ENCODE peak calls at places on chromosomes 4 and X, in five cellular contexts. One of them, this sample, is unnamed.

GRCh38 chrX:112731793-112732192 is 52.1 kb upstream of the LHFPL1 start:
- DNase-seq in C1 segment of cervical spinal cord: no peak
- DNase-seq in GM12865: peak
- DNase-seq in CD4-positive, alpha-beta T cell: no peak
- DNase-seq in mucosa of gallbladder: no peak
- DNase-seq in this sample: no peak

GRCh38 chr4:94995684-94996394 is 238.1 kb downstream of the BMPR1B start:
- DNase-seq in C1 segment of cervical spinal cord: peak
- DNase-seq in mucosa of gallbladder: peak
- DNase-seq in GM12865: no peak
- DNase-seq in CD4-positive, alpha-beta T cell: no peak
- DNase-seq in this sample: no peak

GRCh38 chr4:123585111-123585510 is 188.5 kb downstream of the SPRY1 start:
- DNase-seq in GM12865: no peak
- DNase-seq in CD4-positive, alpha-beta T cell: no peak
- DNase-seq in mucosa of gallbladder: no peak
- DNase-seq in C1 segment of cervical spinal cord: no peak
- DNase-seq in this sample: no peak

GRCh38 chr4:76016383-76016782 is 6.9 kb downstream of the CXCL10 start:
- DNase-seq in mucosa of gallbladder: no peak
- DNase-seq in GM12865: peak
- DNase-seq in CD4-positive, alpha-beta T cell: no peak
- DNase-seq in C1 segment of cervical spinal cord: no peak
- DNase-seq in this sample: no peak

GRCh38 chr4:170853422-170854021 is 763.8 kb upstream of the AADAT start:
- DNase-seq in C1 segment of cervical spinal cord: no peak
- DNase-seq in CD4-positive, alpha-beta T cell: no peak
- DNase-seq in GM12865: peak
- DNase-seq in mucosa of gallbladder: peak
- DNase-seq in this sample: no peak

GRCh38 chr4:17493629-17494028 is 18.3 kb downstream of the QDPR start:
- DNase-seq in C1 segment of cervical spinal cord: no peak
- DNase-seq in mucosa of gallbladder: no peak
- DNase-seq in CD4-positive, alpha-beta T cell: no peak
- DNase-seq in GM12865: no peak
- DNase-seq in this sample: no peak

GRCh38 chr4:114519368-114519767 is 79.2 kb upstream of the UGT8 start:
- DNase-seq in GM12865: no peak
- DNase-seq in C1 segment of cervical spinal cord: no peak
- DNase-seq in mucosa of gallbladder: no peak
- DNase-seq in CD4-positive, alpha-beta T cell: no peak
- DNase-seq in this sample: no peak

GRCh38 chrX:82134378-82134777 is 932.5 kb downstream of the SH3BGRL start:
- DNase-seq in mucosa of gallbladder: no peak
- DNase-seq in GM12865: no peak
- DNase-seq in C1 segment of cervical spinal cord: no peak
- DNase-seq in CD4-positive, alpha-beta T cell: no peak
- DNase-seq in this sample: no peak

GRCh38 chr4:33715996-33716395 is 2528.3 kb downstream of the ARAP2 start:
- DNase-seq in mucosa of gallbladder: no peak
- DNase-seq in CD4-positive, alpha-beta T cell: no peak
- DNase-seq in C1 segment of cervical spinal cord: no peak
- DNase-seq in GM12865: no peak
- DNase-seq in this sample: no peak

GRCh38 chrX:65993915-65994460 is 45.9 kb downstream of the VSIG4 start:
- DNase-seq in mucosa of gallbladder: no peak
- DNase-seq in CD4-positive, alpha-beta T cell: no peak
- DNase-seq in C1 segment of cervical spinal cord: no peak
- DNase-seq in GM12865: no peak
- DNase-seq in this sample: no peak

GRCh38 chr4:141462361-141462760 is 174.0 kb upstream of the IL15 start:
- DNase-seq in CD4-positive, alpha-beta T cell: no peak
- DNase-seq in mucosa of gallbladder: no peak
- DNase-seq in C1 segment of cervical spinal cord: no peak
- DNase-seq in GM12865: no peak
- DNase-seq in this sample: no peak

GRCh38 chr4:188423039-188423438 is 283.8 kb downstream of the TRIML1 start:
- DNase-seq in GM12865: no peak
- DNase-seq in C1 segment of cervical spinal cord: no peak
- DNase-seq in CD4-positive, alpha-beta T cell: no peak
- DNase-seq in mucosa of gallbladder: no peak
- DNase-seq in this sample: no peak

GRCh38 chr4:3660928-3661515 is 105.2 kb upstream of the ADRA2C start:
- DNase-seq in CD4-positive, alpha-beta T cell: no peak
- DNase-seq in C1 segment of cervical spinal cord: no peak
- DNase-seq in GM12865: no peak
- DNase-seq in mucosa of gallbladder: no peak
- DNase-seq in this sample: no peak

GRCh38 chrX:9534686-9535085 is 69.8 kb downstream of the TBL1X start:
- DNase-seq in C1 segment of cervical spinal cord: no peak
- DNase-seq in mucosa of gallbladder: no peak
- DNase-seq in CD4-positive, alpha-beta T cell: no peak
- DNase-seq in GM12865: no peak
- DNase-seq in this sample: no peak

GRCh38 chrX:13373807-13374187 is 53.9 kb upstream of the ATXN3L start:
- DNase-seq in C1 segment of cervical spinal cord: no peak
- DNase-seq in mucosa of gallbladder: no peak
- DNase-seq in GM12865: no peak
- DNase-seq in CD4-positive, alpha-beta T cell: no peak
- DNase-seq in this sample: no peak

GRCh38 chrX:15873566-15873965 is 19.0 kb upstream of the AP1S2 start:
- DNase-seq in C1 segment of cervical spinal cord: peak
- DNase-seq in mucosa of gallbladder: no peak
- DNase-seq in GM12865: no peak
- DNase-seq in CD4-positive, alpha-beta T cell: no peak
- DNase-seq in this sample: no peak

GRCh38 chr4:41038304-41038703 is 176.0 kb downstream of the APBB2 start:
- DNase-seq in GM12865: no peak
- DNase-seq in CD4-positive, alpha-beta T cell: no peak
- DNase-seq in C1 segment of cervical spinal cord: no peak
- DNase-seq in mucosa of gallbladder: no peak
- DNase-seq in this sample: no peak

GRCh38 chrX:130285710-130286109 is 17.0 kb upstream of the ZNF280C start:
- DNase-seq in GM12865: no peak
- DNase-seq in C1 segment of cervical spinal cord: no peak
- DNase-seq in CD4-positive, alpha-beta T cell: no peak
- DNase-seq in mucosa of gallbladder: no peak
- DNase-seq in this sample: no peak

GRCh38 chrX:68504237-68504636 is 5.4 kb downstream of the YIPF6 start:
- DNase-seq in C1 segment of cervical spinal cord: no peak
- DNase-seq in CD4-positive, alpha-beta T cell: peak
- DNase-seq in mucosa of gallbladder: no peak
- DNase-seq in GM12865: peak
- DNase-seq in this sample: no peak

GRCh38 chr4:123555500-123556273 is 159.1 kb downstream of the SPRY1 start:
- DNase-seq in C1 segment of cervical spinal cord: no peak
- DNase-seq in GM12865: no peak
- DNase-seq in mucosa of gallbladder: peak
- DNase-seq in CD4-positive, alpha-beta T cell: no peak
- DNase-seq in this sample: no peak

GRCh38 chrX:33175201-33175600 is 36.1 kb downstream of the DMD start:
- DNase-seq in C1 segment of cervical spinal cord: no peak
- DNase-seq in GM12865: no peak
- DNase-seq in mucosa of gallbladder: no peak
- DNase-seq in CD4-positive, alpha-beta T cell: no peak
- DNase-seq in this sample: no peak

GRCh38 chrX:121084903-121085611 is 37.6 kb downstream of the GLUD2 start:
- DNase-seq in C1 segment of cervical spinal cord: no peak
- DNase-seq in mucosa of gallbladder: no peak
- DNase-seq in GM12865: no peak
- DNase-seq in CD4-positive, alpha-beta T cell: no peak
- DNase-seq in this sample: no peak

GRCh38 chr4:5471206-5471605 is 237.2 kb downstream of the EVC2 start:
- DNase-seq in GM12865: no peak
- DNase-seq in C1 segment of cervical spinal cord: no peak
- DNase-seq in mucosa of gallbladder: no peak
- DNase-seq in CD4-positive, alpha-beta T cell: no peak
- DNase-seq in this sample: no peak

GRCh38 chrX:13938766-13939530 is 90.7 kb downstream of the GEMIN8 start:
- DNase-seq in C1 segment of cervical spinal cord: no peak
- DNase-seq in CD4-positive, alpha-beta T cell: no peak
- DNase-seq in GM12865: no peak
- DNase-seq in mucosa of gallbladder: no peak
- DNase-seq in this sample: no peak

GRCh38 chrX:68999351-68999750 is 165.9 kb downstream of the PJA1 start:
- DNase-seq in GM12865: no peak
- DNase-seq in CD4-positive, alpha-beta T cell: no peak
- DNase-seq in mucosa of gallbladder: peak
- DNase-seq in C1 segment of cervical spinal cord: no peak
- DNase-seq in this sample: no peak

GRCh38 chr4:139454111-139454600 is at the start of gene RAB33B:
- DNase-seq in mucosa of gallbladder: no peak
- DNase-seq in CD4-positive, alpha-beta T cell: no peak
- DNase-seq in GM12865: no peak
- DNase-seq in C1 segment of cervical spinal cord: no peak
- DNase-seq in this sample: no peak

GRCh38 chr4:154208424-154208823 is 283.2 kb downstream of the DCHS2 start:
- DNase-seq in GM12865: no peak
- DNase-seq in mucosa of gallbladder: no peak
- DNase-seq in CD4-positive, alpha-beta T cell: no peak
- DNase-seq in C1 segment of cervical spinal cord: no peak
- DNase-seq in this sample: no peak

GRCh38 chrX:42837092-42837726 is 59.2 kb upstream of the PPP1R2C start:
- DNase-seq in C1 segment of cervical spinal cord: no peak
- DNase-seq in mucosa of gallbladder: no peak
- DNase-seq in CD4-positive, alpha-beta T cell: no peak
- DNase-seq in GM12865: peak
- DNase-seq in this sample: no peak

GRCh38 chrX:3939967-3940610 is 226.6 kb upstream of the PRKX start:
- DNase-seq in mucosa of gallbladder: no peak
- DNase-seq in C1 segment of cervical spinal cord: no peak
- DNase-seq in CD4-positive, alpha-beta T cell: no peak
- DNase-seq in GM12865: peak
- DNase-seq in this sample: no peak

GRCh38 chr4:168511780-168512467 is 15.1 kb downstream of the PALLD start:
- DNase-seq in GM12865: no peak
- DNase-seq in C1 segment of cervical spinal cord: no peak
- DNase-seq in CD4-positive, alpha-beta T cell: peak
- DNase-seq in mucosa of gallbladder: no peak
- DNase-seq in this sample: peak

GRCh38 chr4:113823291-113823659 is 61.7 kb upstream of the CAMK2D start:
- DNase-seq in C1 segment of cervical spinal cord: no peak
- DNase-seq in mucosa of gallbladder: no peak
- DNase-seq in CD4-positive, alpha-beta T cell: no peak
- DNase-seq in GM12865: peak
- DNase-seq in this sample: no peak

GRCh38 chr4:6253111-6253510 is 16.5 kb upstream of the WFS1 start:
- DNase-seq in GM12865: no peak
- DNase-seq in C1 segment of cervical spinal cord: no peak
- DNase-seq in CD4-positive, alpha-beta T cell: no peak
- DNase-seq in mucosa of gallbladder: no peak
- DNase-seq in this sample: no peak